ENCODE peak calls at places on chromosomes 2 and 18, in five cellular contexts. G is CD4-positive, alpha-beta T cell; H is PC-3; V is mammary epithelial cell; C is CD8-positive, alpha-beta T cell. Z is an unnamed sample.

GRCh38 chr18:10242922-10243680 is 211.3 kb upstream of the APCDD1 start:
- DNase-seq in G (no peak), C (no peak), H (peak), V (no peak), Z (no peak)

GRCh38 chr2:174492963-174493431 is 6.2 kb upstream of the GPR155 start:
- DNase-seq in H (no peak), V (no peak), C (peak), G (peak), Z (no peak)

GRCh38 chr2:96214554-96214953 is 5.9 kb upstream of the STARD7 start:
- DNase-seq in G (no peak), C (no peak), H (no peak), V (no peak), Z (no peak)

GRCh38 chr2:119659601-119660342 is 19.2 kb upstream of the TMEM177 start:
- DNase-seq in G (no peak), C (peak), H (peak), V (no peak), Z (peak)

GRCh38 chr2:30321466-30321865 is 90.1 kb downstream of the LBH start:
- DNase-seq in V (no peak), G (no peak), C (no peak), H (peak), Z (peak)

GRCh38 chr2:127901339-127902072 is 15.8 kb upstream of the AMMECR1L start:
- DNase-seq in V (no peak), C (no peak), H (no peak), G (no peak), Z (peak)

GRCh38 chr2:5437375-5437774 is 254.8 kb upstream of the SOX11 start:
- DNase-seq in C (no peak), H (no peak), G (no peak), V (no peak), Z (no peak)

GRCh38 chr2:241007880-241008710 is 9.7 kb downstream of the SNED1 start:
- DNase-seq in C (no peak), V (no peak), H (no peak), G (no peak), Z (no peak)

GRCh38 chr18:3042337-3042736 is 29.4 kb upstream of the LPIN2 start:
- DNase-seq in C (no peak), V (no peak), H (no peak), G (no peak), Z (no peak)

GRCh38 chr18:80171190-80171872 is 62.3 kb downstream of the ADNP2 start:
- DNase-seq in V (peak), H (peak), G (no peak), C (peak), Z (no peak)

GRCh38 chr2:21422050-21422449 is 298.3 kb downstream of the TDRD15 start:
- DNase-seq in V (no peak), C (no peak), G (no peak), H (no peak), Z (peak)

GRCh38 chr2:121164042-121164441 is 121.0 kb downstream of the TFCP2L1 start:
- DNase-seq in H (no peak), G (no peak), C (no peak), V (no peak), Z (no peak)

GRCh38 chr2:121161272-121161671 is 123.7 kb downstream of the TFCP2L1 start:
- DNase-seq in C (no peak), V (no peak), G (no peak), H (no peak), Z (no peak)

GRCh38 chr2:121159291-121160144 is 125.5 kb downstream of the TFCP2L1 start:
- DNase-seq in V (no peak), G (no peak), H (peak), C (no peak), Z (no peak)

GRCh38 chr2:121162893-121163292 is 122.1 kb downstream of the TFCP2L1 start:
- DNase-seq in H (no peak), V (no peak), G (no peak), C (no peak), Z (no peak)

DNA sequence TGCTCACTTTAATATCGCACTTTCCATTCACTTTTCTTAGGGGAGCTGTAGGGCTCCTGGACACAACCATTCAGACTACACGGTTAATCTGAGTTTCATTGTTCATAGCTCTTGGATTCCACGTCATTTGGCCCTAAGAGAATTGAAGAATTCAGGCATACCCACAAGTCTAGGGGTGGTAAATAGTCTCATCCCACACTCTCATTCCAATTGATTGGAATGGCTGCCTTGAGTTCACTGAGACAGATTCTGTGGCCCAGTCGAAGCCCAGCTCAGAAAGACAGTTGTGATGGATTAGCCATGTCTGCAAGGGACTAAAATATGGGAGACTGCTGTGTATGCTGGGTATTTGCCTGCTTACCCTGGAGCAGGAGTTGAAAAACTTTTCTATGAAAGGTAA is 124.6 kb downstream of the TFCP2L1 start:
- DNase-seq in H (no peak), G (no peak), V (no peak), C (no peak), Z (no peak)
- H3K27ac ChIP-seq in H (no peak), G (no peak), V (no peak), C (no peak), Z (no peak)

GRCh38 chr2:11516984-11517648 is 16.7 kb upstream of the GREB1 start:
- DNase-seq in H (no peak), V (no peak), C (no peak), G (no peak), Z (no peak)

GRCh38 chr2:11514904-11515303 is 18.9 kb upstream of the GREB1 start:
- DNase-seq in C (no peak), H (no peak), V (no peak), G (no peak), Z (no peak)

GRCh38 chr2:11513319-11513718 is 20.5 kb upstream of the GREB1 start:
- DNase-seq in V (no peak), C (no peak), G (no peak), H (no peak), Z (no peak)

GRCh38 chr2:11514081-11514730 is 19.6 kb upstream of the GREB1 start:
- DNase-seq in V (no peak), H (no peak), G (no peak), C (no peak), Z (no peak)

DNA sequence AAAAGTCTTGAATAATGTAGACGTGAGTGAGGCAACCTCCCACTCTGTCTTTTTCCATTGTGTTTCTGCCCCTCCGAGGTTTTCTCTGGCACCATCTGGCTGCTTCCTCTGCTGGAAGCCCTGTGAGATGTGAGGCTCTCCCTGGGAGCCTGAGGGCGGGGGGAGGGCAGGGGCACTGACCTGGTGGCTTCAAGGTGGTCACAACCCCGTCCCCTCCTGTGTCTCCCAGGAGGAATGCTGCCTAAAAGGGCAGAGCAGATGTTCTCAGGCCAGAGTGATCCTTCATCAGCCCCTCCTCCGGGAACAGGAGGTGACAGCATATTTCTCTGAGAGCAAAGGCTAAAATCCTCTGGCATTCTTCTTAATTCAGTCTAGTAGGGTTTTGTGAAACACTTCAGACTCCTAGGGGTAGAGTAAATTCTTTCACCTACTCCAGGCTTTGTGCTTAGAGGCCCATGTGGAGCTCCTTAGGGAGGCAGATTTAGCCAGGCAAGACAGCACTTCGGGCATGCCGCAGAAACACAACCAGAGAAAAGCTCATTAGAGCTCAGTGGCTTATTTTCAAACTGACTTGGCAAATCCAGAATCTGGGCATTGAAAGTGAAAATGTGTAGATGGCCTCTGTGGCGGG is 18.3 kb upstream of the GREB1 start:
- DNase-seq in H (no peak), C (no peak), G (no peak), V (no peak), Z (no peak)
- H3K27ac ChIP-seq in H (no peak), C (no peak), G (no peak), V (no peak), Z (no peak)

GRCh38 chr2:23616630-23617029 is 231.7 kb downstream of the KLHL29 start:
- DNase-seq in H (no peak), G (no peak), V (no peak), C (no peak), Z (no peak)
- H3K27ac ChIP-seq in H (no peak), G (no peak), V (no peak), C (no peak), Z (no peak)

GRCh38 chr2:74488643-74489481 is 6.0 kb downstream of the TTC31 start:
- DNase-seq in V (no peak), H (no peak), G (no peak), C (no peak), Z (no peak)
- H3K27ac ChIP-seq in V (no peak), H (no peak), G (no peak), C (no peak), Z (no peak)

GRCh38 chr2:118114863-118115262 is 26.6 kb downstream of the INSIG2 start:
- DNase-seq in V (no peak), G (no peak), C (no peak), H (peak), Z (no peak)

GRCh38 chr2:118110310-118110709 is 22.0 kb downstream of the INSIG2 start:
- DNase-seq in G (no peak), V (no peak), H (no peak), C (no peak), Z (no peak)

GRCh38 chr2:118110991-118111390 is 22.7 kb downstream of the INSIG2 start:
- DNase-seq in C (no peak), H (no peak), G (no peak), V (no peak), Z (no peak)

GRCh38 chr2:118115761-118116160 is 27.5 kb downstream of the INSIG2 start:
- DNase-seq in H (no peak), C (no peak), V (peak), G (no peak), Z (no peak)

DNA sequence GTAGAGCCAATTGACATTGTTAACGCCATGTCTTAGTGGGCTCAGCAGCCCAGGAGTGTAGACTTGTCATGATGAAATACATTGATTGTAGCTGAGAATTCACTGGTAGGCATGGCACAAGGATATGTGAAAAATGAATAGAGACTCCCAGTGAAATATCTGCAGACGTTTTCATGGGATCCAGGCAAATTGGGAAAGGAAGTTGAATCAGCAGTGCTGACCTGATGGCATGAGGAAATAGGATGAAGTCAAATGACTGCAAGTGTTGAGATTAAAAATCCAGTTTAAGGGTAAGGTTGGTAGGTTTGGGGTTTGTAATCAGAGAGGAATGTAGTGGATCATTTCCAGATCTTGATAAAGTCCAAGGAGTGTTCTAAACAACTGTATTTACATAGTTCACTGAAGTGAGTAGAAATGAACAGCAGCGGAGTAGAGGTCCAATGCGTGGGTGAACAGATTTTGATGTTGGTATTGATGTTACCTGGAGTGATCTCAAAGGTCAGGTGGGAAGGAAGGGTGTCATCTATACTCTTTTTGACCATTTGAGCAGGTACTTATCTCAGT is 24.6 kb downstream of the INSIG2 start:
- DNase-seq in G (no peak), H (peak), C (no peak), V (peak), Z (peak)
- H3K27ac ChIP-seq in G (no peak), H (peak), C (no peak), V (peak), Z (peak)

GRCh38 chr2:157853820-157854219 is 22.3 kb downstream of the ACVR1 start:
- DNase-seq in C (no peak), G (no peak), H (no peak), V (no peak), Z (no peak)

GRCh38 chr2:157858846-157859245 is 17.3 kb downstream of the ACVR1 start:
- DNase-seq in H (no peak), G (no peak), C (no peak), V (no peak), Z (no peak)

GRCh38 chr2:157853211-157853610 is 22.9 kb downstream of the ACVR1 start:
- DNase-seq in H (no peak), C (no peak), V (no peak), G (no peak), Z (no peak)

GRCh38 chr2:157857881-157858280 is 18.2 kb downstream of the ACVR1 start:
- DNase-seq in V (no peak), G (no peak), C (no peak), H (peak), Z (no peak)

GRCh38 chr2:157856157-157856455 is 20.0 kb downstream of the ACVR1 start:
- DNase-seq in V (no peak), G (no peak), H (no peak), C (no peak), Z (no peak)
- H3K27ac ChIP-seq in V (peak), G (no peak), H (peak), C (no peak), Z (peak)

DNA sequence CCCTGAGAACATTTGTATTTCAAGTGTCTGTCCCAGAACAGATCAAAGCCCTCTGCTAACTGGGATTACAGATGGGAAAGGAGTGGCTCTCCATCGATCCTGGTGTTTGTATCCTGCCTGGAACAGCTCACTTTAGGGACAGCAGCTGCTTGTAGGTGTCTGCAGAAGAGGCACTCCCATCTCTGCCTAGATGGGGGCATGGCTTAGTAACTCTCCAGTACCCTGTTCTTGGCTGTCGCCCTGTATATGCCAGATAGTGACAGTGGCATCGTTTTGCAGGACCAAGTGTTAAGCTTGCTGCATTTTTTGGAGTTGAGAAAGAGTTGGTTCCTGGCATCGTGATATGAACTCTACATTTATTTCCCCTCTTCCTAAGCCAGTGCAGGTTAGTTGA is 189.9 kb downstream of the SH3RF3 start:
- DNase-seq in H (no peak), G (no peak), C (no peak), V (no peak), Z (no peak)
- H3K27ac ChIP-seq in H (no peak), G (no peak), C (no peak), V (no peak), Z (peak)

DNA sequence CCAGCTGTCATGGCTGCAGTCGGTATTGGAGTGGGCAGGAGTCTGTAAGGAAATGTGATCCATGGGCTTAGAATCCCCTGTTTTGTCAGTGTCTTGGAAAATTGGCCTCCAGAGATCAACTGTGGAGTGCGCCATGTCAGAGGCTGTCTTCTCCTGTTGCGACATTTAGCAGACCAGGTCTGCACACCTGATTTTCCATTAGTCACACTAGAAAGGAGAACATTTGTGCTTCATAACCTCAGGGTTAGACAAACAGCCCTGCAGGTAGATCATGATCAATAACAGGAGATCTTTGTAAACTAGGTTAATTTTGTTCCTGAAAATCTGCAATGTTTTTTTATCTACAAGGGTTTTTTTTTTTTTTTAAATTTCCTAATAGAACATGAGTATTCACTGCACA is 28.0 kb downstream of the LDLRAD4 start:
- DNase-seq in G (no peak), H (no peak), C (no peak), V (no peak), Z (no peak)
- H3K27ac ChIP-seq in G (no peak), H (no peak), C (no peak), V (no peak), Z (no peak)

DNA sequence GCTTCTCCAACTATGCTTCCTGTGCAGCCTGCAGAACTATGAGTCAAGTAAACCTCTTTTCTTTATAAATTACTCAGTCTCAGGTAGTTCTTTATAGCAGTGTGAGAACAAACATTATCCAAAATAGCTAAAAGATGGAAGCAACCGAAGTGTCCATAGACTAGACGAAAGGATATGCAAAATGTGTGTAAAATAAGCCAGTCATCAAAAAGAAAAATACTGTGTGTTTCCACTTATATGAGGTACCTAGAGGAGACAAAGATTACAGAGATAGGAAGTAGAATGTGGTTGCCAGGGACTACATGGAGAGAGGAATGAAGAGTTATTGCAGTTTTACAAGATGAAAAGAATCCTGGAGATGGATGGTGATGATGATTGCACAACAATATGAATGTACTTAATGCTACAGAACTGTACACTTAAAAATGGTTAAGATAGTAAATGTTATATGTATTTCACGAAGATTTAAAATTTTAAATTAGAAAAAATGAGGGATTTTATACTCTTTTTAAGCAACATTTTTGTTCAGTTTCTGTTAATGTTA is 99.3 kb upstream of the FN1 start:
- DNase-seq in H (peak), C (no peak), G (no peak), V (peak), Z (no peak)
- H3K27ac ChIP-seq in H (peak), C (no peak), G (no peak), V (peak), Z (peak)

GRCh38 chr2:72208225-72208624 is 60.6 kb upstream of the CYP26B1 start:
- DNase-seq in V (no peak), C (no peak), H (no peak), G (no peak), Z (no peak)

GRCh38 chr2:72211359-72211758 is 63.7 kb upstream of the CYP26B1 start:
- DNase-seq in G (no peak), C (no peak), H (peak), V (peak), Z (peak)

GRCh38 chr2:72210470-72210869 is 62.8 kb upstream of the CYP26B1 start:
- DNase-seq in V (peak), H (peak), G (no peak), C (no peak), Z (no peak)

GRCh38 chr2:72214429-72215143 is 66.9 kb upstream of the CYP26B1 start:
- DNase-seq in V (peak), C (no peak), H (peak), G (no peak), Z (peak)

DNA sequence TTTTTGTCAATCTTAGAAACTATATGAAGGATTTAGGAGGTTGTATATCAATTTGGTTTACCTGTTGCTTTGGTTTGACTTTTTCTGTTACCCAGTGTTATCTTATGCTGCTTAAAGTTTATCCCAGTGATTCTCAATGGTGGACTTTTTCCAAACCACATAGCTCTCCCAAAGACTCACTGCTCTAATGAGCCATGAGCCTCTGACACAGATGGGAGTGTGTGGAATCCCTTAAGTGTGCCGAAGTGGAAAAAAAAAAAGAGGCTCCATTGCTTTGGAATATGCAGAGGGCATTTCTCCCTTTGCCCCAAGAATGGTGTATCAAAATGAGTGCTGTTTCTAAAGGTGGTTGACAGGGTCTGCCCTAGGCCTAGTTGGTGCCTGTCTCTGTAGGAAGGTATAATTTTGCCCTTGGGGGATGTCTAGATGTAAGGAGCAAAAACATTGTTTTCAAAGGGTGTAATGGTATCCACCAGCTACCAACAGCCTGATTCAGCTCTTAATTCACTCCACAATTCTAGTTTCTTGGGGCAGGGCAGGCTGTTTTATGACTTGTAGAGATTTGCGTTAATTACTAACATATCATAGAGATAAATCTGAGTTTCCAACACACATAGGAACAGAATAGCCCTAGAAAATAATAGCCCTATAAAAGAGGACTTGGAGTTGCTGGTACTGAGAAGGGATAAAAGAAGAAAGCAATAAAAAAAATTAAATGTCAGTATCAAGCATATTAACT is 64.3 kb upstream of the CYP26B1 start:
- DNase-seq in H (no peak), C (no peak), G (no peak), V (no peak), Z (no peak)
- H3K27ac ChIP-seq in H (no peak), C (no peak), G (no peak), V (no peak), Z (no peak)

Z was measured in brain microvascular endothelial cell.